ENCODE peak calls at places on chromosomes 2 and 18, in ten cellular contexts. L is RWPE2; B is brain microvascular endothelial cell; U is dermis blood vessel endothelial cell; W is 8988T; K is Ammon's horn; Q is left ventricle myocardium inferior; M is mesendoderm; G is CD8-positive, alpha-beta memory T cell; J is GM13977. I is an unnamed sample.

GRCh38 chr2:179991344-179991743 is 15.8 kb downstream of the CWC22 start:
- DNase-seq in L (no peak), B (peak; percentile 4), U (no peak), W (no peak), K (no peak), Q (no peak), M (peak; percentile 66), G (no peak), J (no peak), I (no peak)

GRCh38 chr2:231764752-231765151 is 16.3 kb downstream of the PDE6D start:
- DNase-seq in L (no peak), B (no peak), U (no peak), W (no peak), K (peak; percentile 73), Q (no peak), M (no peak), G (no peak), J (no peak), I (no peak)

GRCh38 chr2:182866461-182867369 is at the start of gene FRZB:
- DNase-seq in L (peak; percentile 55), B (peak; percentile 38), U (peak; percentile 44), W (no peak), K (peak; percentile 18), Q (peak; percentile 73), M (peak; percentile 71), G (no peak), J (peak; percentile 42), I (peak; percentile 89)

GRCh38 chr2:96147593-96148201 is 2.5 kb upstream of the DUSP2 start:
- DNase-seq in L (peak; percentile 37), B (no peak), U (no peak), W (no peak), K (no peak), Q (no peak), M (peak; percentile 35), G (no peak), J (peak; percentile 18), I (no peak)

GRCh38 chr2:76932550-76932949 is 589.6 kb downstream of the LRRTM4 start:
- DNase-seq in L (no peak), B (no peak), U (no peak), W (no peak), K (no peak), Q (no peak), M (no peak), G (no peak), J (no peak), I (no peak)

GRCh38 chr2:174681983-174682577 is 82.2 kb downstream of the CHRNA1 start:
- DNase-seq in L (no peak), B (peak; percentile 26), U (peak; percentile 46), W (peak; percentile 67), K (no peak), Q (peak; percentile 53), M (no peak), G (peak; percentile 32), J (peak; percentile 67), I (peak; percentile 79)

GRCh38 chr2:132670104-132670960 is at the start of gene LYPD1:
- DNase-seq in L (peak; percentile 65), B (no peak), U (peak; percentile 31), W (no peak), K (peak; percentile 47), Q (peak; percentile 18), M (peak; percentile 76), G (no peak), J (no peak), I (peak; percentile 64)

GRCh38 chr18:9619545-9619944 is 5.2 kb upstream of the PPP4R1 start:
- DNase-seq in L (no peak), B (peak; percentile 60), U (peak; percentile 71), W (no peak), K (no peak), Q (no peak), M (no peak), G (no peak), J (no peak), I (no peak)

GRCh38 chr2:237707859-237708398 is 80.5 kb downstream of the LRRFIP1 start:
- DNase-seq in L (no peak), B (no peak), U (no peak), W (no peak), K (no peak), Q (no peak), M (no peak), G (no peak), J (no peak), I (no peak)

GRCh38 chr2:118301248-118301647 is 213.0 kb downstream of the INSIG2 start:
- DNase-seq in L (no peak), B (no peak), U (no peak), W (no peak), K (no peak), Q (no peak), M (no peak), G (no peak), J (no peak), I (no peak)

GRCh38 chr2:189609423-189609816 is 28.8 kb upstream of the SLC40A1 start:
- DNase-seq in L (no peak), B (peak; percentile 29), U (no peak), W (no peak), K (no peak), Q (no peak), M (no peak), G (no peak), J (no peak), I (no peak)

GRCh38 chr2:9298583-9298982 is 92.0 kb downstream of the ASAP2 start:
- DNase-seq in L (no peak), B (no peak), U (no peak), W (no peak), K (no peak), Q (no peak), M (no peak), G (no peak), J (no peak), I (no peak)

GRCh38 chr2:17661460-17661859 is 92.2 kb downstream of the SMC6 start:
- DNase-seq in L (no peak), B (no peak), U (no peak), W (no peak), K (no peak), Q (no peak), M (no peak), G (no peak), J (no peak), I (no peak)

GRCh38 chr2:135831180-135831812 is 5.7 kb downstream of the LCT start:
- DNase-seq in L (no peak), B (no peak), U (no peak), W (no peak), K (no peak), Q (no peak), M (no peak), G (no peak), J (no peak), I (no peak)

GRCh38 chr2:232870766-232871371 is 805 bp downstream of the SNORC start:
- DNase-seq in L (no peak), B (no peak), U (no peak), W (no peak), K (no peak), Q (no peak), M (no peak), G (no peak), J (no peak), I (no peak)

GRCh38 chr2:88128654-88129312 is 921 bp upstream of the FABP1 start:
- DNase-seq in L (no peak), B (no peak), U (no peak), W (no peak), K (no peak), Q (no peak), M (no peak), G (no peak), J (no peak), I (no peak)

GRCh38 chr2:241255542-241256167 is 59.8 kb downstream of the HDLBP start:
- DNase-seq in L (no peak), B (no peak), U (no peak), W (no peak), K (peak; percentile 31), Q (no peak), M (no peak), G (no peak), J (no peak), I (no peak)

GRCh38 chr18:8117008-8117376 is 492.2 kb upstream of the RAB12 start:
- DNase-seq in L (no peak), B (no peak), U (no peak), W (no peak), K (no peak), Q (no peak), M (no peak), G (no peak), J (no peak), I (no peak)

GRCh38 chr2:173184031-173185004 is 108.7 kb downstream of the MAP3K20 start:
- DNase-seq in L (peak; percentile 77), B (peak; percentile 99), U (peak; percentile 65), W (no peak), K (peak; percentile 21), Q (no peak), M (peak; percentile 90), G (no peak), J (no peak), I (no peak)

GRCh38 chr2:96962567-96963203 is 23.7 kb downstream of the FAM178B start:
- DNase-seq in L (no peak), B (no peak), U (no peak), W (no peak), K (no peak), Q (no peak), M (no peak), G (peak; percentile 92), J (peak; percentile 49), I (no peak)

GRCh38 chr18:23588836-23589560 is 2.7 kb upstream of the NPC1 start:
- DNase-seq in L (no peak), B (no peak), U (no peak), W (no peak), K (no peak), Q (no peak), M (peak; percentile 64), G (no peak), J (no peak), I (no peak)